ENCODE peak calls at places on chromosome 15, in six cellular contexts. F, M, A, B, K and U are unnamed samples.

GRCh38 chr15:62920569-62921502 is 121.7 kb upstream of the TPM1 start:
- DNase-seq in F (no peak), M (no peak), A (no peak), B (no peak), K (no peak), U (no peak)

GRCh38 chr15:49370782-49371181 is 52.3 kb upstream of the FGF7 start:
- DNase-seq in F (no peak), M (no peak), A (no peak), B (no peak), K (no peak), U (no peak)

GRCh38 chr15:31457161-31457560 is 130.5 kb downstream of the KLF13 start:
- DNase-seq in F (no peak), M (no peak), A (no peak), B (no peak), K (no peak), U (no peak)

GRCh38 chr15:47819158-47819557 is 101.9 kb downstream of the SEMA6D start:
- DNase-seq in F (no peak), M (no peak), A (no peak), B (no peak), K (no peak), U (no peak)

GRCh38 chr15:62164500-62165028 is 521 bp downstream of the C2CD4B start:
- DNase-seq in F (no peak), M (no peak), A (no peak), B (no peak), K (peak), U (peak)

GRCh38 chr15:68470981-68471380 is 39.0 kb upstream of the ITGA11 start:
- DNase-seq in F (no peak), M (no peak), A (no peak), B (no peak), K (no peak), U (no peak)

GRCh38 chr15:31953573-31953972 is 76.7 kb upstream of the CHRNA7 start:
- DNase-seq in F (no peak), M (no peak), A (no peak), B (no peak), K (no peak), U (no peak)

GRCh38 chr15:58167095-58167591 is 29.0 kb downstream of the AQP9 start:
- DNase-seq in F (no peak), M (no peak), A (no peak), B (peak), K (no peak), U (no peak)

GRCh38 chr15:37824717-37825382 is 109.6 kb upstream of the TMCO5A start:
- DNase-seq in F (no peak), M (no peak), A (peak), B (peak), K (no peak), U (no peak)
- TF ChIP-seq TAF1 in F (no peak), M (no peak), A (no peak), B (no peak), K (no peak), U (no peak)

DNA sequence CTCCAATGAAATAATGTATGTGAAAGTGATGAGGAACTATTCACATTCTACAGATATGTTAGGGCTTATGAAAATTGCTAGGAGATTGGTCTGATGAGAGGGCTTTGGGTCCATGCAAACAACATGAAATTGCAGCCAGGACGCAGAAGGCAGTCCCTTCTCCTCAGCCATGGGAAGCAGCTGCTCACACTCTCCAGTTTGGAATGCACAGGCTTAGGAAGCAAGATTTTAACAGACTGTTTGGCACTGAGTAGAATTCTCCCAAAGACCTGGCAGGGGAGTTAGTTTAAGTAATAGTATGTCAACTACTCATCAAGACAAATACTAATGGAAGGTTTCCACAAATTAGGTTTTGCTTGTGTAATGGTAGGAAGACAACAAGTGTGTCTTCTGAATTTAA is 500.7 kb upstream of the ARRDC4 start:
- DNase-seq in F (no peak), M (no peak), A (no peak), B (no peak), K (no peak), U (no peak)
- TF ChIP-seq POLR2AphosphoS5 in F (no peak), M (no peak), A (no peak), B (no peak), K (no peak), U (no peak)

GRCh38 chr15:75842722-75843617 is at the start of gene UBE2Q2:
- DNase-seq in F (peak), M (no peak), A (peak), B (peak), K (peak), U (peak)
- TF ChIP-seq POLR2A in F (no peak), M (peak), A (peak), B (peak), K (peak), U (peak)

GRCh38 chr15:84391191-84391590 is 155.6 kb downstream of the GOLGA6L4 start:
- DNase-seq in F (no peak), M (no peak), A (no peak), B (no peak), K (no peak), U (no peak)
- TF ChIP-seq TAF1 in F (no peak), M (no peak), A (no peak), B (no peak), K (no peak), U (no peak)

DNA sequence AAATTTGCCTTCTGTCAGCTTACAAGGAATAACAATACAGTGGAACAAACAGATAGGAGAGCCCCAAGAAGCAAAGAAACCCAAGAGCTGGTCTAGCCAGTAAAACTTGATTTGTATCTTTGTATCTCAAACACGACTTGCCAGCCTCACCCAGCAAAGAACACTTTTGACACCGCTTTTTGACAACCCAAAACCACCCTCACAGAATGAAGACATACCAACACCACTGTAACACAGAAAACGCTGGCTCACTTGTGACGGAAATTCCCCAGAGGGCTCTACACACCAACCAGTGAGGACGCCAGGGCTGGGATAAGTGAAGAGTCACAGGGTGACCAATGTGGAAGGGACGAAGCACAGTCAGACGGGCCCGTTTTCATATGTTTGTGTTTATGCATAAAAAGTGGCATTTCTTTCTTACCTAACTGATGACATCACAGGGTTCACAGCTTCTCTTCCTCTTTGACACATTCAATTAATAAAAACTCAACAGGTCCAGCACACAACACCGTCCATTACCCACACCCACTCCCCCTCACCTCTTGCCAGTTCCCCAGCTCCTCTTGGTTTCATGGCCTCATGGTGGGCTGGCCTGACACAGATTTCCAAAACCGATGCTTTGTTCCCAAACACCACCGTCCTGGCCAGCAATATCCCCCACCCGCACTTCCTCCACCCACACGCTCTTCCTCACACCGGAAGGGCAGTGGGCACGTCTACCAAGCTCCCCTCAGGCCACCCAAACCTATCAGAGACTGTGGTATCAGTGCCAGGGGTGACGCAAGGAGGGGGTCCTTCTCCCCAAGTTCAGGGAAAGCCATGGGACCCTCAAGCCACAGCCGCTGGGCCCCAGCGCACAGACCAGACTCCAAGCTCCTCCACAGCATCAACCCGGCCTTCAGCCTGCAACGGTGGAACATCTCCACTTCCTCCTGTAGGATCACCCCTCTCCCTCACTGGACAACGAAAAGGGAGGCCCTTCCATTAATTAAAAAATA is 94.2 kb downstream of the ADAMTS17 start:
- DNase-seq in F (no peak), M (no peak), A (no peak), B (no peak), K (no peak), U (no peak)
- TF ChIP-seq POLR2AphosphoS5 in F (no peak), M (no peak), A (no peak), B (no peak), K (no peak), U (no peak)

DNA sequence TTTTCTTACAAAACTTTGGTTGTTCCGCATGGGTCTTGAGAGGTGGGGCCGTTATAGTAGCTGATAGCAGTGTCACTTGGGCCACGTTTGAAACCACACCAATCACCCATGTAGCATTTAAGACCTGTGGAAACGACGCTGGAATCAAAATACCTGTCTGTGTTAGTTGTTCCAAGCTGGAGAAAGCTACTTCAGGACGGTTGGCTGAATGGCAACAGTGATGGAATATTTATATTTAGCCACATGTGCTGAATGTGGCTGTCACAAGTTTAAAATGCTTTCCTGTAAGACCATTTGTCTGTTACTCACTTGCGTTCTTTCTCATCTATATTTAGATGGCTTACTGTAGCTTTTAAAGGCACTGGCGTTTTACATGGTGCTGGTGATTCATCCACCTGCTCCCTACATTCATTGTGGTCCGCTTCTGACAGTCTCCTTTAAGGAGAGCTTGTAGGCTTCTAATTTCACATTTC is 1.4 kb downstream of the DNAJA4 start:
- DNase-seq in F (no peak), M (no peak), A (no peak), B (no peak), K (no peak), U (no peak)
- TF ChIP-seq POLR2A in F (no peak), M (no peak), A (no peak), B (no peak), K (no peak), U (no peak)